ENCODE peak calls at places on chromosomes 4 and X, in seven cellular contexts. D is right lobe of liver, J is left ventricle myocardium inferior, N is fibroblast of lung, L is colonic mucosa, F is ovary, K is IMR-90. I is an unnamed sample. For H3K4me1, the result is how much of the 10 kb centered on the place peaks cover.

GRCh38 chrX:34655496-34656258 is 1.4 kb downstream of the TMEM47 start:
- DNase-seq in L (no peak), F (no peak), K (no peak), N (peak), D (no peak), J (no peak), I (no peak)

GRCh38 chr4:140296335-140296753 is 77.1 kb upstream of the SCOC start:
- DNase-seq in L (peak), D (no peak), F (peak), J (peak), N (peak), K (peak), I (no peak)

GRCh38 chr4:142585411-142585810 is 260.7 kb downstream of the INPP4B start:
- DNase-seq in F (no peak), L (no peak), D (no peak), N (peak), K (peak), J (no peak), I (no peak)

GRCh38 chr4:10611673-10612072 is 72.9 kb downstream of the CLNK start:
- DNase-seq in F (no peak), J (no peak), N (peak), L (no peak), K (peak), D (no peak), I (no peak)

GRCh38 chrX:35104626-35105025 is 162.0 kb downstream of the FAM47B start:
- DNase-seq in F (no peak), J (no peak), D (no peak), N (peak), L (no peak), K (peak), I (no peak)

GRCh38 chrX:83469551-83469950 is 38.5 kb upstream of the POU3F4 start:
- DNase-seq in N (peak), J (no peak), F (no peak), K (peak), D (peak), L (peak), I (no peak)

GRCh38 chrX:134908235-134908834 is 82.5 kb upstream of the SMIM10 start:
- DNase-seq in N (no peak), F (no peak), D (no peak), J (no peak), K (peak), L (no peak), I (no peak)

GRCh38 chrX:2427737-2428136 is 73.0 kb downstream of the DHRSX start:
- DNase-seq in J (no peak), F (no peak), D (no peak), L (no peak), K (no peak), N (no peak), I (no peak)

DNA sequence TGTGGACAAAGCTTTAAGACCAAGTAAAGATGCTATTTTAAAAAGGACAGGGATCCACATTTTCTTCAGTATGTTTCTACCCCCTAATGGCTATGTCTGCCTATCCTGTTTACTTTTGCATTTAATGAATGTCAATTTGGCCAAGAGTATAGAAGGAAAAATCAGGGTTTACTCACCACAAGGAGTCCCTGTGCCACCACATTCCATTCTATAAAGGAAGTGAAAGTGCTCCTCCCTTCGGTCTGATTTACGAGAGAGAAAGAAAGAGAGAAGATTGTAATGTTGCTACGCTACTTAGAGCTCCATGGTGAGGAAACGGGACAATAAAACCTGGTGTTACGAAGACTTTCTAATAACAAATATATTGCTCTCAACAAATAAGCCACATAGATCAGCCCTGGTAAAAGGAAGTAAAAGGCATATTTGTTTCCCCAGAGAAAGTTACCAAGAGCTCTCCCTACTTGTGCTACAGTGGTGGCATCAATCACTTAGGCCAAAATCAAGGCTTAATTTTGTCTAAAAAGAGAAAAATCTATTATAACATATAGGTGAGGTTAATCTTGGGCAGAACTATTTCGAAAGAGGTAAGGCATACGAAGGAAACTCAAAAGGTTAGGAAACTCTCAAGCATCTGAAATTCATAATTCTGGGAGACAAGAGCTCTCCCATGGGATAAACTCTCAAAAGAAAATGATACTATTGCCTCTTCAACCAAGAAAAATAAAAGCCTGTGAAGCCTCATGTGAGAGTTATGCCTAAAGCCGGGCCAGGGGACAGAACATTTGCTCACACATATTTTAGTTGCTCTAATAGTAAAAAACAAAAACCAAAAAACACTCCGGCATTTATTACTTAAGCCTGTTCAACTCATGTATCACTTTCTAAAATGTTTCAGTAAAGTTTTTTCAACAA is 29.5 kb downstream of the TAPT1 start:
- DNase-seq in K (peak), L (peak), F (no peak), J (no peak), N (peak), D (no peak), I (no peak)
- H3K4me1 ChIP-seq in K (under half), L (under half), F (under half), J (half or more), N (under half), D (under half), I (under half)

DNA sequence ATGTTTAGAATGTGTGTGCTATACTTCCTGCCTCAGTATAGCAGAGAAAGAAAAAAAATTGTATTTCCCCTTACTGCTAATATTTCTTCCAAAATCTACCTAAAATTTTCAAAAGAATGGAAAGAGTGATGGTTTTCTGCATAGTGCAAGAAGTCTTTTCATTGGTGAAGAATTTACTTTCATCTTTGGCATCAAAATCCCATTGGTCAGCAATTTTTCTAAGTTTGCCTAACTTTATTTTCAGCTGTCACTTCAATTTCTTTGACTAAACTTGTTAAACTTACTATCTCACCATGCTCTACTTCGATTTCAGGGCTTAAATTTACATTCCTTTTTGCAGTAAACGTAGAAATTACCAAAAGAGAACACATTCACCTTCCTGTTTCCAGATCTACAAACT is 44.5 kb upstream of the MAGEB2 start:
- DNase-seq in D (no peak), N (no peak), J (no peak), L (no peak), F (no peak), K (no peak), I (no peak)
- H3K4me3 ChIP-seq in D (no peak), N (no peak), J (no peak), L (no peak), F (no peak), K (no peak), I (no peak)

GRCh38 chrX:48611703-48612102 is 14.4 kb downstream of the WDR13 start:
- DNase-seq in D (no peak), N (no peak), J (no peak), K (no peak), F (no peak), L (no peak), I (no peak)
- H3K4me1 ChIP-seq in D (under half), N (under half), J (under half), K (under half), F (under half), L (under half), I (under half)

GRCh38 chr4:31959972-31960371 is 1239.8 kb downstream of the PCDH7 start:
- DNase-seq in J (no peak), L (no peak), F (no peak), K (no peak), N (no peak), D (no peak), I (no peak)
- H3K4me3 ChIP-seq in J (no peak), L (no peak), F (no peak), K (no peak), N (no peak), D (no peak), I (no peak)

DNA sequence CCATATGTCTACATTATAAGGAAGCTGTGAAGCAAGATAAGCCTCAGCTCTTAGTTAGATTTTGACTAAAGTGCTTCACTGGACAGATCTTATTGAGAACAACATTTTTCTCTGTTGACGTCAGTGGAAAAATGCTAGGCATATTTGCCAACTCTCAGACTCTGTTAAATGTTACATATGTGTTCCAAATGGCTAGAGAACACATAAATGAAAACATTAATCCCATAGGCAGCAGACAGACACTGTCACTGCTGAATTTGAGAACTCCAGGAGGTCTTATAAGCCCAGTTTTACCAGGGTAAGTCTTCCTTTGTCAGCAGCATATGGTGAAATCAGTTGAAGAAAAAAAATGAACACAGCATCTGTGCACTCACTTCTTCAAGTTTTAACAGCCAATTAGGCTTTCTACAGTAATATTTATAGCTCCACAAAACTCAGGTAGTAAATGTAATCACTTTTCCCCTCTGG is 186.9 kb downstream of the CAMK2D start:
- DNase-seq in J (no peak), K (peak), L (no peak), D (no peak), N (peak), F (no peak), I (no peak)
- H3K4me1 ChIP-seq in J (half or more), K (under half), L (under half), D (under half), N (under half), F (under half), I (under half)

DNA sequence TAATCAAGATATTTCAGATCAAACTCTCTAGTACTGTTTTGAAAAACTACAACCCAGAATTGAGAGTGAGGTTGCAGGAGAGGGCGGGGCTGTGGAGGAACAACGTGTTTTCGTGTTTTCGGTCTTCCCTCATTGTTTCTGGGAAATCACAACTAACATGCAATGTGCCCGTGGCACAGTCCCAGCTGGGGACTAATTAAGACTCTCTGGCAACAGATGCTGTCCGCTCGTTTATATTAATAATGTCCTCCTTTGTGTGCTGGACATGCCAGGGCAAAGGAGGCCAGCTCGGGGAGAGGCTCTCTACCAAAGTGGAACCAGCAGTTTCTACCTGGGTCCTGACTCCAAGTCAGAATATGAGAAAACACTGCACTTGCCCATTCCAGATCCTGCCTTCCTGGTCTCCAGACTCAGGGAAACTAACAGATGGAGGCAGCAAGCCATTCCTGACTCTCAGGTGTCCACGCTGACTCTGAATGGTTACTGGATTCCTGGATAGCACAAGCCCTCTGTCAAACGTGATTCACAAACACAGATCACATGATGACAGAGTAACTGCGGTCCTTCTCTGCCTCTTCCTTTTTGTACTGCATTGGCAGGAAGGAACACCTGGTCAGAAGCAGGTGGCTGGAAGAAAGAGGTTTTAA is 65.1 kb downstream of the COQ2 start:
- DNase-seq in F (peak), L (no peak), D (no peak), N (peak), K (no peak), J (no peak), I (peak)
- H3K4me3 ChIP-seq in F (no peak), L (no peak), D (no peak), N (no peak), K (no peak), J (no peak), I (peak)